ENCODE peak calls at places on chromosomes 7 and 10, in nine cellular contexts. P is fibroblast of mammary gland; M is mucosa of descending colon; V is T-helper 2 cell; Y is gastrocnemius medialis; L is activated effector memory CD4-positive, alpha-beta T cell treated with anti-CD3 and anti-CD28 coated beads, Interleukin-2, amount 50 U/mL, for 16 hours; G is NCI-H1105 treated with DMSO at 0.1 percent for 48 hours; C is HT1080; B is Calu3. T is an unnamed sample.

GRCh38 chr10:78742730-78743615 is 325.8 kb upstream of the ZMIZ1 start:
- DNase-seq in Y (peak), P (peak), G (no peak), M (no peak), C (no peak), B (no peak), L (no peak), V (no peak), T (no peak)

GRCh38 chr7:23043441-23043840 is 29.5 kb upstream of the HYCC1 start:
- DNase-seq in C (peak), B (no peak), V (no peak), M (no peak), L (no peak), G (no peak), P (no peak), Y (no peak), T (no peak)

GRCh38 chr10:83553366-83553765 is 585.9 kb upstream of the GHITM start:
- DNase-seq in M (no peak), C (peak), G (no peak), L (no peak), P (no peak), Y (no peak), B (no peak), V (no peak), T (no peak)

GRCh38 chr10:57314046-57314445 is 953.0 kb upstream of the ZWINT start:
- DNase-seq in G (no peak), L (no peak), M (no peak), B (no peak), V (no peak), P (no peak), Y (no peak), C (no peak), T (no peak)

GRCh38 chr7:5526190-5527037 is 102.8 kb upstream of the TNRC18 start:
- DNase-seq in L (peak), B (peak), V (no peak), Y (peak), P (peak), G (peak), C (peak), M (peak), T (no peak)

GRCh38 chr7:11742496-11742895 is 89.5 kb downstream of the THSD7A start:
- DNase-seq in L (no peak), G (peak), M (no peak), B (no peak), Y (no peak), P (peak), C (no peak), V (no peak), T (no peak)

GRCh38 chr10:102729090-102730026 is 14.4 kb upstream of the WBP1L start:
- DNase-seq in Y (peak), M (peak), B (peak), L (peak), C (peak), P (peak), G (no peak), V (no peak), T (peak)

GRCh38 chr10:84341983-84342382 is 13.6 kb downstream of the CCSER2 start:
- DNase-seq in P (no peak), L (no peak), Y (no peak), C (no peak), B (no peak), G (no peak), V (no peak), M (no peak), T (no peak)

GRCh38 chr7:139393621-139394215 is 34.0 kb downstream of the LUC7L2 start:
- DNase-seq in G (no peak), V (no peak), C (no peak), L (no peak), P (peak), B (no peak), M (no peak), Y (no peak), T (no peak)

GRCh38 chr7:18788026-18788425 is 292.5 kb downstream of the HDAC9 start:
- DNase-seq in B (no peak), Y (no peak), L (no peak), P (no peak), V (no peak), M (no peak), C (no peak), G (peak), T (no peak)

GRCh38 chr7:8442814-8443304 is 9.4 kb downstream of the NXPH1 start:
- DNase-seq in M (peak), C (peak), Y (no peak), B (peak), L (peak), G (no peak), P (peak), V (no peak), T (no peak)

T was measured in effector memory CD8-positive, alpha-beta T cell.